ENCODE peak calls at places on chromosomes 1 and 21, in five cellular contexts. F is naive thymus-derived CD8-positive, alpha-beta T cell; R is stimulated activated CD8-positive, alpha-beta memory T cell treated with anti-CD3 and anti-CD28 coated beads, Interleukin-4, amount 100 ng/mL, for 1 hour; X is activated CD8-positive, alpha-beta T cell treated with anti-CD3 and anti-CD28 coated beads for 36 hours; O is left cardiac atrium. J is an unnamed sample.
A peak's percentile ranks its signal among the peaks of the same experiment; 100 is the strongest.

GRCh38 chr1:30196872-30197615 is 526.3 kb downstream of the MATN1 start:
- DNase-seq in F (no peak), R (no peak), X (no peak), O (no peak), J (no peak)

GRCh38 chr1:92728687-92729086 is 56.2 kb downstream of the EVI5 start:
- DNase-seq in F (no peak), R (no peak), X (no peak), O (no peak), J (no peak)

GRCh38 chr1:159987186-159987585 is 33.1 kb upstream of the SLAMF9 start:
- DNase-seq in F (no peak), R (no peak), X (no peak), O (peak; percentile 39), J (no peak)

GRCh38 chr21:28124541-28124940 is 868.1 kb downstream of the LTN1 start:
- DNase-seq in F (no peak), R (no peak), X (no peak), O (no peak), J (no peak)

GRCh38 chr1:52970149-52970548 is 43.1 kb downstream of the SCP2 start:
- DNase-seq in F (no peak), R (no peak), X (peak; percentile 5), O (no peak), J (no peak)

GRCh38 chr1:156860113-156860638 is 489 bp upstream of the NTRK1 start:
- DNase-seq in F (peak; percentile 69), R (peak; percentile 36), X (peak; percentile 64), O (no peak), J (peak; percentile 52)

GRCh38 chr1:11590395-11590794 is 63.8 kb downstream of the FBXO2 start:
- DNase-seq in F (no peak), R (no peak), X (no peak), O (no peak), J (no peak)

GRCh38 chr1:247118946-247119446 is 14.8 kb upstream of the ZNF669 start:
- DNase-seq in F (no peak), R (no peak), X (peak; percentile 70), O (no peak), J (no peak)

GRCh38 chr1:153612755-153613331 is at the start of gene S100A16:
- DNase-seq in F (no peak), R (no peak), X (no peak), O (peak; percentile 85), J (no peak)

GRCh38 chr1:143735764-143736461 is 235.9 kb downstream of the FAM72C start:
- DNase-seq in F (no peak), R (no peak), X (peak; percentile 4), O (no peak), J (no peak)

GRCh38 chr1:40045182-40045581 is 4.7 kb downstream of the CAP1 start:
- DNase-seq in F (no peak), R (no peak), X (no peak), O (no peak), J (no peak)

GRCh38 chr21:29805110-29805509 is 134.7 kb downstream of the GRIK1 start:
- DNase-seq in F (no peak), R (no peak), X (no peak), O (no peak), J (no peak)

GRCh38 chr1:107750364-107750959 is 214.5 kb downstream of the VAV3 start:
- DNase-seq in F (no peak), R (no peak), X (peak; percentile 74), O (peak; percentile 48), J (no peak)

GRCh38 chr1:112337028-112337531 is 58.9 kb upstream of the CTTNBP2NL start:
- DNase-seq in F (no peak), R (no peak), X (peak; percentile 38), O (peak; percentile 55), J (no peak)

GRCh38 chr1:78377356-78377928 is 113.3 kb upstream of the PTGFR start:
- DNase-seq in F (no peak), R (no peak), X (no peak), O (no peak), J (no peak)

GRCh38 chr1:10962483-10962882 is 50.0 kb upstream of the TARDBP start:
- DNase-seq in F (no peak), R (no peak), X (no peak), O (no peak), J (no peak)

GRCh38 chr1:183569141-183569540 is 21.1 kb downstream of the NCF2 start:
- DNase-seq in F (no peak), R (no peak), X (peak; percentile 38), O (no peak), J (no peak)

GRCh38 chr1:111461765-111462164 is 12.0 kb upstream of the C1orf162 start:
- DNase-seq in F (no peak), R (no peak), X (no peak), O (no peak), J (no peak)

GRCh38 chr1:228341814-228342626 is 64.6 kb downstream of the TRIM11 start:
- DNase-seq in F (peak; percentile 59), R (no peak), X (no peak), O (no peak), J (no peak)

GRCh38 chr1:200035397-200035955 is 8.0 kb downstream of the NR5A2 start:
- DNase-seq in F (no peak), R (no peak), X (no peak), O (no peak), J (no peak)

GRCh38 chr1:112541299-112541698 is 32.5 kb downstream of the WNT2B start:
- DNase-seq in F (no peak), R (no peak), X (no peak), O (no peak), J (no peak)

J was measured in KG1.